ENCODE peak calls at places on chromosome 5, in nine cellular contexts. One of them, this sample, is unnamed.

GRCh38 chr5:147912015-147912414 is 5.7 kb upstream of the C5orf46 start:
- DNase-seq in activated naive CD4-positive, alpha-beta T cell treated with anti-CD3 and anti-CD28 coated beads, Interleukin-2, amount 50 U/mL, for 16 hours: no peak
- DNase-seq in stimulated activated CD4-positive, alpha-beta T cell treated with anti-CD3 and anti-CD28 coated beads, Interleukin-2, amount 100 ng/mL, for 48 hours: no peak
- DNase-seq in activated T-cell treated with anti-CD3 and anti-CD28 coated beads for 48 hours: no peak
- DNase-seq in HEK293T: no peak
- DNase-seq in Daoy: no peak
- DNase-seq in cardiac muscle cell: no peak
- DNase-seq in skeletal muscle cell: no peak
- DNase-seq in non-pigmented ciliary epithelial cell: no peak
- DNase-seq in this sample: no peak

GRCh38 chr5:61342066-61342465 is 10.0 kb downstream of the ZSWIM6 start:
- DNase-seq in HEK293T: no peak
- DNase-seq in Daoy: peak; percentile 60
- DNase-seq in non-pigmented ciliary epithelial cell: no peak
- DNase-seq in skeletal muscle cell: no peak
- DNase-seq in cardiac muscle cell: no peak
- DNase-seq in stimulated activated CD4-positive, alpha-beta T cell treated with anti-CD3 and anti-CD28 coated beads, Interleukin-2, amount 100 ng/mL, for 48 hours: no peak
- DNase-seq in activated naive CD4-positive, alpha-beta T cell treated with anti-CD3 and anti-CD28 coated beads, Interleukin-2, amount 50 U/mL, for 16 hours: no peak
- DNase-seq in activated T-cell treated with anti-CD3 and anti-CD28 coated beads for 48 hours: no peak
- DNase-seq in this sample: no peak

GRCh38 chr5:151686673-151687378 is at the start of gene SPARC:
- DNase-seq in HEK293T: no peak
- DNase-seq in stimulated activated CD4-positive, alpha-beta T cell treated with anti-CD3 and anti-CD28 coated beads, Interleukin-2, amount 100 ng/mL, for 48 hours: no peak
- DNase-seq in skeletal muscle cell: peak; percentile 95
- DNase-seq in non-pigmented ciliary epithelial cell: peak; percentile 83
- DNase-seq in activated naive CD4-positive, alpha-beta T cell treated with anti-CD3 and anti-CD28 coated beads, Interleukin-2, amount 50 U/mL, for 16 hours: no peak
- DNase-seq in cardiac muscle cell: peak; percentile 87
- DNase-seq in Daoy: peak; percentile 92
- DNase-seq in activated T-cell treated with anti-CD3 and anti-CD28 coated beads for 48 hours: no peak
- DNase-seq in this sample: peak; percentile 82

GRCh38 chr5:375336-375920 is 53.9 kb downstream of the AHRR start:
- DNase-seq in activated T-cell treated with anti-CD3 and anti-CD28 coated beads for 48 hours: no peak
- DNase-seq in cardiac muscle cell: no peak
- DNase-seq in activated naive CD4-positive, alpha-beta T cell treated with anti-CD3 and anti-CD28 coated beads, Interleukin-2, amount 50 U/mL, for 16 hours: no peak
- DNase-seq in Daoy: no peak
- DNase-seq in stimulated activated CD4-positive, alpha-beta T cell treated with anti-CD3 and anti-CD28 coated beads, Interleukin-2, amount 100 ng/mL, for 48 hours: no peak
- DNase-seq in skeletal muscle cell: no peak
- DNase-seq in non-pigmented ciliary epithelial cell: no peak
- DNase-seq in HEK293T: no peak
- DNase-seq in this sample: peak; percentile 40

GRCh38 chr5:42583322-42583721 is 160.1 kb downstream of the GHR start:
- DNase-seq in Daoy: peak; percentile 5
- DNase-seq in activated naive CD4-positive, alpha-beta T cell treated with anti-CD3 and anti-CD28 coated beads, Interleukin-2, amount 50 U/mL, for 16 hours: no peak
- DNase-seq in cardiac muscle cell: peak; percentile 55
- DNase-seq in HEK293T: peak; percentile 61
- DNase-seq in stimulated activated CD4-positive, alpha-beta T cell treated with anti-CD3 and anti-CD28 coated beads, Interleukin-2, amount 100 ng/mL, for 48 hours: peak; percentile 26
- DNase-seq in non-pigmented ciliary epithelial cell: peak; percentile 11
- DNase-seq in activated T-cell treated with anti-CD3 and anti-CD28 coated beads for 48 hours: no peak
- DNase-seq in skeletal muscle cell: no peak
- DNase-seq in this sample: peak; percentile 66

GRCh38 chr5:134567651-134568338 is 42.3 kb downstream of the JADE2 start:
- DNase-seq in HEK293T: no peak
- DNase-seq in activated naive CD4-positive, alpha-beta T cell treated with anti-CD3 and anti-CD28 coated beads, Interleukin-2, amount 50 U/mL, for 16 hours: no peak
- DNase-seq in skeletal muscle cell: no peak
- DNase-seq in cardiac muscle cell: no peak
- DNase-seq in Daoy: no peak
- DNase-seq in non-pigmented ciliary epithelial cell: no peak
- DNase-seq in stimulated activated CD4-positive, alpha-beta T cell treated with anti-CD3 and anti-CD28 coated beads, Interleukin-2, amount 100 ng/mL, for 48 hours: no peak
- DNase-seq in activated T-cell treated with anti-CD3 and anti-CD28 coated beads for 48 hours: no peak
- DNase-seq in this sample: no peak

GRCh38 chr5:178347956-178348355 is 115.4 kb upstream of the PHYKPL start:
- DNase-seq in stimulated activated CD4-positive, alpha-beta T cell treated with anti-CD3 and anti-CD28 coated beads, Interleukin-2, amount 100 ng/mL, for 48 hours: no peak
- DNase-seq in activated naive CD4-positive, alpha-beta T cell treated with anti-CD3 and anti-CD28 coated beads, Interleukin-2, amount 50 U/mL, for 16 hours: no peak
- DNase-seq in skeletal muscle cell: no peak
- DNase-seq in activated T-cell treated with anti-CD3 and anti-CD28 coated beads for 48 hours: no peak
- DNase-seq in HEK293T: no peak
- DNase-seq in cardiac muscle cell: no peak
- DNase-seq in non-pigmented ciliary epithelial cell: no peak
- DNase-seq in Daoy: no peak
- DNase-seq in this sample: no peak

GRCh38 chr5:33270671-33271070 is 170.1 kb upstream of the TARS1 start:
- DNase-seq in non-pigmented ciliary epithelial cell: no peak
- DNase-seq in skeletal muscle cell: no peak
- DNase-seq in activated T-cell treated with anti-CD3 and anti-CD28 coated beads for 48 hours: no peak
- DNase-seq in activated naive CD4-positive, alpha-beta T cell treated with anti-CD3 and anti-CD28 coated beads, Interleukin-2, amount 50 U/mL, for 16 hours: no peak
- DNase-seq in HEK293T: no peak
- DNase-seq in cardiac muscle cell: no peak
- DNase-seq in stimulated activated CD4-positive, alpha-beta T cell treated with anti-CD3 and anti-CD28 coated beads, Interleukin-2, amount 100 ng/mL, for 48 hours: no peak
- DNase-seq in Daoy: no peak
- DNase-seq in this sample: no peak

GRCh38 chr5:125298258-125298657 is 551.8 kb upstream of the ZNF608 start:
- DNase-seq in HEK293T: no peak
- DNase-seq in Daoy: no peak
- DNase-seq in cardiac muscle cell: no peak
- DNase-seq in activated T-cell treated with anti-CD3 and anti-CD28 coated beads for 48 hours: no peak
- DNase-seq in skeletal muscle cell: no peak
- DNase-seq in non-pigmented ciliary epithelial cell: no peak
- DNase-seq in activated naive CD4-positive, alpha-beta T cell treated with anti-CD3 and anti-CD28 coated beads, Interleukin-2, amount 50 U/mL, for 16 hours: no peak
- DNase-seq in stimulated activated CD4-positive, alpha-beta T cell treated with anti-CD3 and anti-CD28 coated beads, Interleukin-2, amount 100 ng/mL, for 48 hours: no peak
- DNase-seq in this sample: no peak

GRCh38 chr5:62418462-62419076 is 6.0 kb downstream of the IPO11 start:
- DNase-seq in skeletal muscle cell: no peak
- DNase-seq in activated T-cell treated with anti-CD3 and anti-CD28 coated beads for 48 hours: no peak
- DNase-seq in cardiac muscle cell: no peak
- DNase-seq in non-pigmented ciliary epithelial cell: no peak
- DNase-seq in activated naive CD4-positive, alpha-beta T cell treated with anti-CD3 and anti-CD28 coated beads, Interleukin-2, amount 50 U/mL, for 16 hours: no peak
- DNase-seq in HEK293T: no peak
- DNase-seq in Daoy: no peak
- DNase-seq in stimulated activated CD4-positive, alpha-beta T cell treated with anti-CD3 and anti-CD28 coated beads, Interleukin-2, amount 100 ng/mL, for 48 hours: no peak
- DNase-seq in this sample: no peak

GRCh38 chr5:138180183-138180782 is 1.4 kb downstream of the KIF20A start:
- DNase-seq in activated T-cell treated with anti-CD3 and anti-CD28 coated beads for 48 hours: no peak
- DNase-seq in HEK293T: peak; percentile 53
- DNase-seq in non-pigmented ciliary epithelial cell: peak; percentile 24
- DNase-seq in skeletal muscle cell: peak; percentile 18
- DNase-seq in Daoy: peak; percentile 54
- DNase-seq in cardiac muscle cell: peak; percentile 57
- DNase-seq in activated naive CD4-positive, alpha-beta T cell treated with anti-CD3 and anti-CD28 coated beads, Interleukin-2, amount 50 U/mL, for 16 hours: no peak
- DNase-seq in stimulated activated CD4-positive, alpha-beta T cell treated with anti-CD3 and anti-CD28 coated beads, Interleukin-2, amount 100 ng/mL, for 48 hours: no peak
- DNase-seq in this sample: no peak

GRCh38 chr5:129771058-129771838 is 23.4 kb downstream of the MINAR2 start:
- DNase-seq in HEK293T: peak; percentile 53
- DNase-seq in stimulated activated CD4-positive, alpha-beta T cell treated with anti-CD3 and anti-CD28 coated beads, Interleukin-2, amount 100 ng/mL, for 48 hours: peak; percentile 29
- DNase-seq in cardiac muscle cell: peak; percentile 80
- DNase-seq in non-pigmented ciliary epithelial cell: peak; percentile 26
- DNase-seq in skeletal muscle cell: no peak
- DNase-seq in activated T-cell treated with anti-CD3 and anti-CD28 coated beads for 48 hours: peak; percentile 31
- DNase-seq in activated naive CD4-positive, alpha-beta T cell treated with anti-CD3 and anti-CD28 coated beads, Interleukin-2, amount 50 U/mL, for 16 hours: peak; percentile 36
- DNase-seq in Daoy: peak; percentile 13
- DNase-seq in this sample: peak; percentile 55

GRCh38 chr5:62555930-62556329 is 22.7 kb upstream of the LRRC70 start:
- DNase-seq in activated T-cell treated with anti-CD3 and anti-CD28 coated beads for 48 hours: no peak
- DNase-seq in activated naive CD4-positive, alpha-beta T cell treated with anti-CD3 and anti-CD28 coated beads, Interleukin-2, amount 50 U/mL, for 16 hours: no peak
- DNase-seq in HEK293T: no peak
- DNase-seq in cardiac muscle cell: no peak
- DNase-seq in skeletal muscle cell: no peak
- DNase-seq in non-pigmented ciliary epithelial cell: no peak
- DNase-seq in Daoy: no peak
- DNase-seq in stimulated activated CD4-positive, alpha-beta T cell treated with anti-CD3 and anti-CD28 coated beads, Interleukin-2, amount 100 ng/mL, for 48 hours: no peak
- DNase-seq in this sample: no peak